ENCODE peak calls at places on chromosomes 4 and X, in four cellular contexts. S, D, P and K are unnamed samples.

GRCh38 chrX:152428089-152428488 is 23.0 kb downstream of the GABRA3 start:
- DNase-seq in S (no peak), P (no peak), D (no peak), K (no peak)

GRCh38 chr4:94403735-94404134 is 48.0 kb upstream of the PDLIM5 start:
- DNase-seq in S (no peak), D (no peak), P (no peak), K (no peak)

GRCh38 chr4:151488968-151489367 is 80.0 kb downstream of the FHIP1A start:
- DNase-seq in S (no peak), D (no peak), P (no peak), K (no peak)

GRCh38 chr4:89836897-89837384 is at the start of gene SNCA:
- DNase-seq in S (peak; percentile 32), P (no peak), D (peak; percentile 84), K (peak; percentile 83)

GRCh38 chr4:70703695-70704332 is 15.5 kb downstream of the UTP3 start:
- DNase-seq in D (no peak), S (no peak), P (peak; percentile 54), K (no peak)

GRCh38 chrX:103157511-103158316 is 57.2 kb upstream of the BEX4 start:
- DNase-seq in S (peak; percentile 35), D (peak; percentile 21), P (peak; percentile 37), K (no peak)

GRCh38 chrX:44303119-44303518 is 40.4 kb downstream of the EFHC2 start:
- DNase-seq in P (no peak), D (no peak), S (peak; percentile 16), K (no peak)

GRCh38 chrX:67544871-67545771 is 1.3 kb downstream of the AR start:
- DNase-seq in D (peak; percentile 25), S (no peak), P (no peak), K (peak; percentile 63)

GRCh38 chr4:76998251-76998901 is 48.8 kb downstream of the SEPTIN11 start:
- DNase-seq in S (no peak), P (peak; percentile 92), D (no peak), K (no peak)

GRCh38 chr4:22635692-22636091 is 57.0 kb upstream of the GBA3 start:
- DNase-seq in P (no peak), D (no peak), S (no peak), K (no peak)

GRCh38 chr4:11774346-11774745 is 345.7 kb upstream of the HS3ST1 start:
- DNase-seq in D (no peak), S (no peak), P (no peak), K (no peak)

GRCh38 chr4:25215506-25215905 is 18.3 kb upstream of the PI4K2B start:
- DNase-seq in D (no peak), P (no peak), S (no peak), K (no peak)

GRCh38 chr4:70902577-70903281 is 560 bp downstream of the MOB1B start:
- DNase-seq in S (peak; percentile 50), D (no peak), P (peak; percentile 27), K (peak; percentile 69)

GRCh38 chrX:48521353-48522243 is at the start of gene EBP:
- DNase-seq in P (peak; percentile 77), S (peak; percentile 97), D (peak; percentile 84), K (peak; percentile 89)

GRCh38 chr4:82639947-82640346 is 78.2 kb upstream of the TMEM150C start:
- DNase-seq in S (no peak), P (no peak), D (no peak), K (no peak)

GRCh38 chrX:47283015-47283771 is 50.4 kb downstream of the USP11 start:
- DNase-seq in D (peak; percentile 10), S (peak; percentile 7), P (peak; percentile 38), K (no peak)

GRCh38 chrX:151396827-151397740 is at the start of gene VMA21:
- DNase-seq in S (peak; percentile 89), D (peak; percentile 76), P (peak; percentile 88), K (peak; percentile 84)

GRCh38 chr4:157014621-157015591 is 43.3 kb upstream of the PDGFC start:
- DNase-seq in S (no peak), P (peak; percentile 85), D (no peak), K (no peak)

GRCh38 chrX:68795741-68796140 is 33.1 kb upstream of the EFNB1 start:
- DNase-seq in D (no peak), P (no peak), S (no peak), K (no peak)

GRCh38 chrX:102720237-102721168 is at the start of gene GPRASP3:
- DNase-seq in S (peak; percentile 59), D (no peak), P (peak; percentile 71), K (no peak)

GRCh38 chr4:102449751-102450352 is 51.3 kb upstream of the NFKB1 start:
- DNase-seq in D (peak; percentile 30), P (peak; percentile 61), S (peak; percentile 29), K (no peak)

GRCh38 chr4:90542216-90542615 is 415.0 kb downstream of the CCSER1 start:
- DNase-seq in P (no peak), S (no peak), D (no peak), K (no peak)

GRCh38 chr4:170736710-170737109 is 647.0 kb upstream of the AADAT start:
- DNase-seq in S (no peak), P (no peak), D (no peak), K (no peak)

GRCh38 chrX:85627363-85627762 is 247.9 kb upstream of the POF1B start:
- DNase-seq in P (no peak), D (no peak), S (peak; percentile 1), K (no peak)

GRCh38 chr4:23929248-23929647 is 39.4 kb upstream of the PPARGC1A start:
- DNase-seq in D (no peak), P (no peak), S (no peak), K (no peak)

GRCh38 chr4:16270654-16271328 is 44.5 kb upstream of the TAPT1 start:
- DNase-seq in P (no peak), S (peak; percentile 37), D (no peak), K (no peak)
- TF ChIP-seq CTCF in P (peak; percentile 17), S (peak; percentile 28), D (peak; percentile 29), K (peak; percentile 56)

GRCh38 chrX:119071381-119071780 is 1.4 kb upstream of the CT47C1 start:
- DNase-seq in P (no peak), S (no peak), D (no peak), K (no peak)
- TF ChIP-seq CTCF in P (no peak), S (no peak), D (no peak), K (no peak)

DNA sequence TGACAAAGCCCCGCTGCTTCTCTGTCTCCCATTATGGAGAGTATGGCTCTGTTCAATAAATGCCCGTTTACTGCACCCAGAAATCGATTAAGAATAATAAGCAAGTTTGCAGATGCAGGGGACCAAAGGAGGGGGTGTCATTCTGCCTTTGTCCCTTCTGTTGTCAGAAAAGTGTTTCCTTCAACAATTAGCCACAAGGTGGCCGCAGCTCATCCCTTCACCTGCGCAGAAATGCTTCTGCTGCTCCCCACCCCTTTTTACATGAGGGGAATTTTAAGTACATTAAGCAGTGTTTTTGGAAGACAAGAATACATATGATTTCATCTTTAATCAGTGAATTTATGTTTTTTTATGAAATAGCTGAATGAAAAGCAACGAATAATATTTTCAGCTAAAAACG is 175.6 kb upstream of the ARX start:
- DNase-seq in D (peak; percentile 10), P (no peak), S (peak; percentile 8), K (no peak)
- TF ChIP-seq CTCF in D (peak; percentile 32), P (no peak), S (no peak), K (peak; percentile 60)

DNA sequence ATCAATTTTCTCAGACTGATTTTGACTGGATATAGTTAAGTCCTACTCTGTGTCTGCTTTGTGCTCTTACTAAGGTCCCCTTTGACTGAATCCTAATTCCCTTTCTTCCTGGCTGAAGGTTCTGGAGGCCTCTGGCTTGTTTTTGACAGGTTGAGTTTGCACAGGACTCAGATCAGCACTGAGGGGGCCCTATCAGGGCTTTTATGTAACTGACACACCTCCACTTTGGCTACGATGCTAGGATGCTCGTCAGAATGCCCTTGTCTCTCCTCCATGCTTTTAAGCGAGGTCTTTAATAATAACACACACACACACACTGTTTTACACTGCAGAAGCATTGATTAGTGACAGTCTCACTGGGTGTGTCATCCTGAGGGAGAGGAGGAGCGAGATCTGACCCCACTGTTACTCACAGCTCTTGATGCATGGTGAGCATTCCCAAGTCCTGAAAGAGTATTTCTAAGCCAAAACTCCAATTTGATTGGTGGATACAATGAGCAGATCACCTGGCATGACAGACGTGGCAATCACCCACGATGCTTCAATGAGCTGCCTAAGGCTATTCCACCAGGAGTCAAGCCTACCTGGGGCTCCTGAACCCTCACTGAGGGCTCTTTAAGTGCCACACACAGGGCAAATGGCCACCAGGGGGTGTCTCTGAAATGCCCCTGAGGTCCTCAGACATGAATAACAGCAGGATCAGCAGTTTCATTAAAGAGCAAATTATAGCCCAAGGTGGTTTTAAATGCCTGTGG is 130.4 kb upstream of the CPEB2 start:
- DNase-seq in S (peak; percentile 18), P (no peak), D (peak; percentile 10), K (no peak)
- TF ChIP-seq CTCF in S (peak; percentile 44), P (peak; percentile 25), D (peak; percentile 19), K (peak; percentile 41)

DNA sequence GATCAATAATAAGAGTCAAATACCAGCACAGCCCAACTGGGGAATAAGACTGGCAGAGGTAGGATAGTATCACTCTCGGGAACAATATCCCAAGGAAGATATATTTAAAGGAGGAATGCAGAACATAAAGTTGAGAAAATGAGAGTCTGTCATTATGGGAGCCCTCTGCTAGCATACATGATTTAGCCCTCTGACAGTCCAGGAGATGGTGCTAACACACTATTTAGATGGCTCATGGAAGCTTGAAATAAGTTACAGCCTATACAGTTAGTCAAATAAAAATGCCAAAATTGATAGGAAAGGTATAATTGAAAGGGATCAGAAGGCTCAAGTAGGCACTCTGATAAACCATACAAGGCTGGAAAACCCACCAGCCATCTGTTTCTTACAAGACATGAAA is 201.0 kb upstream of the NEIL3 start:
- DNase-seq in D (no peak), P (peak; percentile 61), S (no peak), K (no peak)
- TF ChIP-seq CTCF in D (no peak), P (peak; percentile 70), S (no peak), K (no peak)

DNA sequence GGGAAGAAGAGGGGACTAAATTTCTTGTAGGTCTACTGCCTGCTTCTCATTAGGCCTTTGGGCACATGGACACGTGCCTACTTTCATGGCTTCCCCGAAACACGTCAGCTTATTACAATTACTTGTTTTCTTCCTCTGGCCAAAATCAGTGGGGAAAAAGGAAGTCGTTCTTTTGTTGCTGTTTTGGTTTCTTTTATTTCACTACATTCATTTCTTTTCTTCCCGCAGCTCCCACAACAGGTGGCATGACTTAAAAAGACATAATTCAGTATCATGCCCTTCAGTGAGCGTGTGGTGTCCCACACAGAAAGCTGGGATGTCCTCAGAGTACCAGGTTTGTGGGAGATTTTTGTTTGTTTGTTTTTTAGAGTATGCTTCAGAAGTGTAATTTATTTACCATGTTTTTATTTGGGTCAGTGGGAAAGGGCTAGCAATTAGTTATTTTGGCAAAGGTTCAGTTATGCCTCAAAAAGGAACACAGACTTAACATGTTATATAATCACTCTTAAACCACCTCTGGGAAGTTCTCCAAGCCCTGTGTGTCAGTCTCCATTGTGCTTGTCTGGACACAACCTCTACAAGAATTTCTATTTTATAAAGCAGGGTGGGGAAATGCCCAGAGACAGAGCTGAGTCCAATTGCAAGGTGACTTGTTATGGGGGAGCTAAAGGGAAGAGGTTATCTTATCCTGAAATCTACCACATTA is 44.2 kb upstream of the SPRY1 start:
- DNase-seq in S (no peak), P (peak; percentile 81), D (no peak), K (no peak)
- TF ChIP-seq CTCF in S (no peak), P (no peak), D (no peak), K (no peak)

DNA sequence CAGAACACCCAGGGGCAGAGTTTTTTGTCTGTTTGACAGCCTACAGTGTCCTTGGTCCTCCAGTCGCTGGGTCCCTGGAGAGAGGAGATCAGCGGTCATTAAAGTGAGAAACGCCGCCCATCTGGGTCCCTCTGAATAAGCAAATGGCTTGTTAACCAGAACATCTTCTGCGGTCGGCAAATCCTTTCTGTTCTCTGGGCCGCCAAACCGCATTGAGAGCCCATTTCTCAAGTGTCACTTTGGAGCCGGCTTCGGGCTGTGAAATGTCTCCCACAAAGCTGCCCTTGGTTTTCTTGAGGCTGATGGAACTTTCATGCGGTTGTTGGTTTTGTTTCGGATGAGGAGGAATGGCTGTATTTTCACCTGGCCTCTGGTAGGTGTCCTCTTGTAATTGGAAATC is 153.3 kb upstream of the PSAPL1 start:
- DNase-seq in P (no peak), D (no peak), S (no peak), K (no peak)
- TF ChIP-seq CTCF in P (no peak), D (no peak), S (no peak), K (no peak)